ENCODE peak calls at places on chromosome 7, in ten cellular contexts. U is WTC11, X is dorsolateral prefrontal cortex, V is cardiac muscle cell, E is body of pancreas, M is NB4, D is nephron progenitor cell, T is HFFc6, W is H9, N is endodermal cell. Z is an unnamed sample.

GRCh38 chr7:32093415-32094408 is 23.5 kb upstream of the PDE1C start:
- DNase-seq in N (no peak), V (peak), T (peak), D (no peak), W (no peak), X (no peak), E (peak), M (no peak), U (no peak), Z (no peak)

GRCh38 chr7:19747740-19748339 is 25.6 kb downstream of the TMEM196 start:
- DNase-seq in X (no peak), D (peak), T (no peak), U (no peak), V (peak), E (no peak), N (no peak), M (peak), W (no peak), Z (peak)

GRCh38 chr7:125090596-125090995 is 161.0 kb upstream of the POT1 start:
- DNase-seq in V (no peak), X (no peak), N (no peak), M (no peak), D (no peak), U (no peak), W (no peak), E (no peak), T (no peak), Z (no peak)

GRCh38 chr7:141550694-141551079 is 523 bp upstream of the AGK start:
- DNase-seq in W (peak), M (no peak), N (peak), X (no peak), D (peak), U (peak), T (no peak), E (no peak), V (no peak), Z (peak)

GRCh38 chr7:137354361-137354760 is 10.8 kb upstream of the PTN start:
- DNase-seq in W (no peak), V (peak), D (no peak), M (no peak), X (no peak), E (peak), T (no peak), U (no peak), N (no peak), Z (no peak)

GRCh38 chr7:137940656-137941518 is 61.0 kb downstream of the CREB3L2 start:
- DNase-seq in V (peak), X (no peak), U (no peak), D (no peak), T (peak), M (no peak), N (no peak), E (peak), W (no peak), Z (peak)

GRCh38 chr7:143882020-143882610 is 19.9 kb downstream of the TCAF1 start:
- DNase-seq in T (no peak), W (peak), D (peak), X (peak), E (peak), M (no peak), U (peak), N (peak), V (peak), Z (no peak)

GRCh38 chr7:107622429-107622828 is 38.2 kb upstream of the SLC26A4 start:
- DNase-seq in E (no peak), N (no peak), M (peak), X (no peak), V (peak), U (no peak), D (no peak), W (no peak), T (peak), Z (no peak)

GRCh38 chr7:22594020-22594419 is 94.0 kb upstream of the STEAP1B start:
- DNase-seq in M (no peak), W (no peak), D (no peak), E (no peak), U (no peak), N (no peak), T (no peak), V (no peak), X (no peak), Z (peak)
- TF ChIP-seq CTCF in M (no peak), W (no peak), D (no peak), E (no peak), U (no peak), N (no peak), T (no peak), V (no peak), X (no peak), Z (no peak)

GRCh38 chr7:7938471-7938870 is 30.1 kb upstream of the GLCCI1 start:
- DNase-seq in M (no peak), V (no peak), W (no peak), N (no peak), T (no peak), D (no peak), E (no peak), U (no peak), X (no peak), Z (no peak)

GRCh38 chr7:7944619-7945282 is 23.8 kb upstream of the GLCCI1 start:
- DNase-seq in W (no peak), D (no peak), V (no peak), N (peak), M (no peak), X (no peak), U (no peak), E (no peak), T (no peak), Z (no peak)

GRCh38 chr7:7948233-7948632 is 20.4 kb upstream of the GLCCI1 start:
- DNase-seq in D (no peak), V (no peak), M (no peak), U (no peak), E (no peak), W (no peak), N (no peak), T (no peak), X (no peak), Z (no peak)

GRCh38 chr7:7946486-7946885 is 22.1 kb upstream of the GLCCI1 start:
- DNase-seq in T (no peak), U (no peak), V (no peak), X (no peak), M (no peak), N (no peak), W (no peak), D (no peak), E (no peak), Z (no peak)

DNA sequence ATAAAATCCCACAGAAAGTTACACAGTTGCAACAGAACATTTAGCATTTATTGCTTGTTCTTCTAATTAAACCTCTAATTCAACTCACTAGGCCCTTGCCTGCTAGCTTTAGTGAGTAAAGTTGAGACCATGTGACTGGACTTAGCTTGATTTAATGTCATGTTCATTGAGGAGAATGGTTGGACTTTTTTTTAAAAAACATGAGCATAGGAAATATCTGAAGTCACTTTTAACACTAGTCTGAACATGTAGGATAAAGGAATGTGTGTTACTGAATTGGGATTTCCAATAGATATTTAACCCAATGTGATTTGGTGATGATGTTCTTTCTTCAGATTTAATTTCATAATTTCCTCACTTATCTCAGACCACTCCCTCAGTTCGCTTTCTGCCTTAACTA is 24.6 kb upstream of the GLCCI1 start:
- DNase-seq in E (no peak), N (no peak), D (no peak), U (no peak), W (no peak), T (no peak), M (no peak), X (no peak), V (no peak), Z (no peak)
- TF ChIP-seq CTCF in E (no peak), N (no peak), D (no peak), U (no peak), W (no peak), T (no peak), M (no peak), X (no peak), V (no peak), Z (no peak)

DNA sequence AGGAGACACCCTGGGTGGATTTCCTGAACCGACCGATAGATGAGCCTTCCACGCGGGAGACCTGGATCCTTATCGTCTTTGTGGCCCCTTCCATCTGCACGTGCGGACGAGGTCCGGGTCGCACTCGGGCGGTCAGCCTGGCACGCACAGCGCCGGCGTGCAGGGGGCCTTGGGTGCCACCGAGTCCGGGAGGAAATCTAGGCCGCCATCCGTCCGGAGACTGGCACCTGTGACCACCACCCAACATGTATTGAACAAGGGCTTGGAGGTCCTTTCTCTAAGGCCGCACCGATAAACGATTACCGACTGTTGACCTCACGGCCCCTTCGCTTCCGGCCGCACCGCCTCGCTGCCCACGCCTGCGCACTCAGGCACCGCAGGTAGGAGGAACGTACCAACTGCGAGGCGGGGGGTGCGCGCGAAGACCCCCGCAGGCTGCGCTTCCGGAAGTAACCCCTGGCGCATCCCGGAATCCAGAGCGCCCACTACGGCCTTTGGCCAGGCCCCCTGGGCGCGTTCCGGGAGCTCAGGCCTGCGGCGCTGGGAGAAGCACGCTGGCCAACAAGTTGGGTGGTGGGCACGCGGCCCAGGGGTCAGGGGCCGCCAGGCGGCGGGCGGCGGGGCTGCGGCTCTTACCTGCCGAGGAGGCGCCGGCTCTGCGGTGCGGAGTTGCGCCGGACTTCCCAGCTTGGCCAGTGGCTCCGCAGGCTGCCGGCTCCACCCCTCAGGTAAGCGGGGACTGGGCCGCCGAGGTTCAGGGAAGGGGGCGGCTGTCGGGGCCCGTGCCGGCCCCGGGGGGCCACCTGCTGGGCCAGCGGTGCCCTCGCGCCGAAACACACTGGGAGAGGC is at the start of the genes ACTR3C and LRRC61:
- DNase-seq in W (peak), V (peak), N (peak), X (no peak), E (peak), M (peak), U (peak), D (no peak), T (no peak), Z (peak)
- TF ChIP-seq CTCF in W (peak), V (peak), N (peak), X (no peak), E (peak), M (no peak), U (peak), D (no peak), T (no peak), Z (peak)

DNA sequence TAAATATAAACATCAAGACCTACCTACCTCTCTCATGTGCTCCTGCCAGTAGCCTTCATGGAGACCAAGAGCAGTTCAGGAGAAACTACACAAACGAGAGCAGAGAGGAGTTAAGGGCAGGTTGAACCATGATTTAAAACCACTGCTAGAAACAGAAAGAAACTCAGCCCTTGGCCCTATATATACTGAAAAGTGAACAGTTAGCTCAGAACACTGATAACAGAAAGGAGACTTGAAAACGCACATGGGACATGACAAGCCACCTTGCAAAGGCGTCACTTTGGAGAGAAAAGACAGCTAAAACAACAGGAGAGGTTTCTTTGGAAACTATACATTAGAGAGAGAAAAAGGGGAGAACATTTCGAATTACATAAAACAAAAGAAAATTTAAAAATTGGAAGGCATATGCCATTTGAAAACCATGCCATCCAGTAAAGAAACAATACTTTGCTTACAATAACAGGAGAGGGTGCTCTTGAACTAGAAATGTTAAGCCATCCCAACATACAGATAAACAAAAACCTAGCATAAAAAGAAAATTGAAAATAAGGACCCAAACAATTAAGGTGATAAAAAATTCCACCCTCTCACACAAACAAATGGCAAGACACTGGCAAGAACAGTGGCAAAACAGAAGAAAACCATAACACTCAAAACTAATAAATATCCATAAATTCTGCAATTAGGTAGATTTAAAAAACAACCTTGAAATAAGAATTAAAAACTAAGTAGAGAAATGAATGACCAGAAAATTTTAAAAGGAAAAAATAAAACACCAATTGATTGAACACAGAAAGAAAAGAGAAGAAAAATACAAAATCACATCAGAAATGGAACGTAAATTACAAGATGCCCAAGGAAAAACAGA is 232.7 kb downstream of the IMMP2L start:
- DNase-seq in X (no peak), N (no peak), E (no peak), T (peak), U (no peak), D (no peak), V (peak), W (no peak), M (no peak), Z (no peak)
- TF ChIP-seq CTCF in X (no peak), N (peak), E (no peak), T (peak), U (no peak), D (no peak), V (peak), W (peak), M (no peak), Z (no peak)

GRCh38 chr7:120180221-120180620 is 92.8 kb upstream of the KCND2 start:
- DNase-seq in E (no peak), N (no peak), V (no peak), W (no peak), X (no peak), U (no peak), D (no peak), M (no peak), T (no peak), Z (no peak)
- TF ChIP-seq CTCF in E (no peak), N (no peak), V (no peak), W (no peak), X (no peak), U (no peak), D (no peak), M (no peak), T (no peak), Z (no peak)

GRCh38 chr7:77184990-77185389 is 14.6 kb downstream of the FGL2 start:
- DNase-seq in V (peak), T (no peak), N (no peak), U (no peak), W (no peak), M (no peak), X (no peak), E (no peak), D (no peak), Z (no peak)

GRCh38 chr7:77181739-77182138 is 17.9 kb downstream of the FGL2 start:
- DNase-seq in E (no peak), W (no peak), V (no peak), T (no peak), U (no peak), N (no peak), D (no peak), X (no peak), M (no peak), Z (no peak)

GRCh38 chr7:77180990-77181595 is 18.5 kb downstream of the FGL2 start:
- DNase-seq in D (no peak), W (no peak), E (no peak), V (no peak), N (no peak), M (no peak), U (no peak), X (no peak), T (no peak), Z (no peak)

GRCh38 chr7:77182261-77182660 is 17.4 kb downstream of the FGL2 start:
- DNase-seq in W (no peak), D (no peak), U (no peak), N (no peak), V (no peak), X (no peak), T (no peak), M (no peak), E (no peak), Z (no peak)
- TF ChIP-seq CTCF in W (no peak), D (no peak), U (no peak), N (no peak), V (no peak), X (no peak), T (no peak), M (no peak), E (no peak), Z (no peak)

DNA sequence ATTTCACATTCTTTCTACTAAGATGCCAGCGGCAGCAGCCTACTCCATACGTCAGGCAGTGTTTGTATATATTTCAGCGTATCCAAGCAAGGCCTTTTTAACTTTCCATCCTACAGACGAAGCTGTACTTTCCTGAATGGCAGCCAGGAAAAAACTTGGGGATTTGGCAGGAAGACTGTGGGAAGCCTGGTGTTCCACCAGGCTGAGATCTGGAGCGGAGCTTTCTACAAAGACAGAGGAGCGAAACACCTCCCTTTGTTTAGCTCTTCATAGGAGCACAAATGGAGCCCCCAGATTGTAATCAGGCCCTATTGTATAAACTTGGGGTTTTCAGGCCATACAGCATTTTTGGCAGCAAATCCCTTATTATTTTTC is 143.8 kb downstream of the TES start:
- DNase-seq in D (no peak), E (peak), T (peak), V (peak), U (no peak), N (no peak), M (no peak), W (no peak), X (no peak), Z (no peak)
- TF ChIP-seq CTCF in D (no peak), E (no peak), T (peak), V (no peak), U (no peak), N (peak), M (no peak), W (no peak), X (no peak), Z (no peak)

GRCh38 chr7:81430150-81430549 is 339.7 kb downstream of the HGF start:
- DNase-seq in X (no peak), U (no peak), M (no peak), V (peak), W (no peak), D (no peak), T (no peak), N (no peak), E (no peak), Z (no peak)
- TF ChIP-seq CTCF in X (no peak), U (no peak), M (no peak), V (peak), W (no peak), D (no peak), T (no peak), N (no peak), E (no peak), Z (no peak)

GRCh38 chr7:157005456-157006204 is 4.8 kb downstream of the MNX1 start:
- DNase-seq in E (no peak), M (peak), U (peak), N (peak), X (no peak), T (no peak), W (peak), D (no peak), V (no peak), Z (no peak)
- TF ChIP-seq CTCF in E (no peak), M (no peak), U (no peak), N (no peak), X (no peak), T (no peak), W (no peak), D (no peak), V (no peak), Z (no peak)

Z was measured in Caco-2.